ENCODE peak calls at places on chromosomes 6 and 20, in nine cellular contexts. One of them, this sample, is unnamed.

GRCh38 chr6:17705778-17706579 is 746 bp downstream of the NUP153 start:
- DNase-seq in heart right ventricle: peak; percentile 61
- DNase-seq in dorsolateral prefrontal cortex: peak; percentile 41
- DNase-seq in BJ: no peak
- DNase-seq in AG09309: no peak
- DNase-seq in OCI-LY7: peak; percentile 91
- DNase-seq in neural progenitor cell: peak; percentile 86
- DNase-seq in lower lobe of right lung: peak; percentile 78
- DNase-seq in CD8-positive, alpha-beta T cell: peak; percentile 67
- DNase-seq in this sample: no peak

GRCh38 chr6:79833264-79833663 is 114.1 kb downstream of the ELOVL4 start:
- DNase-seq in neural progenitor cell: no peak
- DNase-seq in dorsolateral prefrontal cortex: no peak
- DNase-seq in lower lobe of right lung: no peak
- DNase-seq in AG09309: no peak
- DNase-seq in BJ: no peak
- DNase-seq in OCI-LY7: no peak
- DNase-seq in heart right ventricle: no peak
- DNase-seq in CD8-positive, alpha-beta T cell: no peak
- DNase-seq in this sample: no peak

GRCh38 chr6:63899550-63899949 is 263.9 kb downstream of the PHF3 start:
- DNase-seq in OCI-LY7: no peak
- DNase-seq in neural progenitor cell: no peak
- DNase-seq in lower lobe of right lung: no peak
- DNase-seq in heart right ventricle: no peak
- DNase-seq in dorsolateral prefrontal cortex: no peak
- DNase-seq in AG09309: no peak
- DNase-seq in BJ: no peak
- DNase-seq in CD8-positive, alpha-beta T cell: no peak
- DNase-seq in this sample: no peak

GRCh38 chr6:16402501-16402900 is 164.1 kb downstream of the GMPR start:
- DNase-seq in OCI-LY7: no peak
- DNase-seq in CD8-positive, alpha-beta T cell: no peak
- DNase-seq in neural progenitor cell: no peak
- DNase-seq in dorsolateral prefrontal cortex: no peak
- DNase-seq in BJ: peak; percentile 21
- DNase-seq in heart right ventricle: no peak
- DNase-seq in lower lobe of right lung: no peak
- DNase-seq in AG09309: no peak
- DNase-seq in this sample: no peak

GRCh38 chr20:32779500-32780215 is 17.5 kb downstream of the DNMT3B start:
- DNase-seq in heart right ventricle: no peak
- DNase-seq in CD8-positive, alpha-beta T cell: no peak
- DNase-seq in OCI-LY7: no peak
- DNase-seq in neural progenitor cell: peak; percentile 92
- DNase-seq in BJ: no peak
- DNase-seq in dorsolateral prefrontal cortex: no peak
- DNase-seq in AG09309: no peak
- DNase-seq in lower lobe of right lung: no peak
- DNase-seq in this sample: no peak

GRCh38 chr6:6975395-6976111 is 132.2 kb upstream of the RREB1 start:
- DNase-seq in OCI-LY7: no peak
- DNase-seq in neural progenitor cell: no peak
- DNase-seq in BJ: no peak
- DNase-seq in AG09309: no peak
- DNase-seq in lower lobe of right lung: no peak
- DNase-seq in heart right ventricle: peak; percentile 69
- DNase-seq in dorsolateral prefrontal cortex: no peak
- DNase-seq in CD8-positive, alpha-beta T cell: no peak
- DNase-seq in this sample: no peak

GRCh38 chr6:69231983-69232382 is 564.8 kb downstream of the LMBRD1 start:
- DNase-seq in CD8-positive, alpha-beta T cell: no peak
- DNase-seq in BJ: no peak
- DNase-seq in lower lobe of right lung: no peak
- DNase-seq in AG09309: no peak
- DNase-seq in heart right ventricle: no peak
- DNase-seq in OCI-LY7: no peak
- DNase-seq in neural progenitor cell: no peak
- DNase-seq in dorsolateral prefrontal cortex: peak; percentile 33
- DNase-seq in this sample: no peak

GRCh38 chr6:21587182-21587924 is 6.2 kb upstream of the SOX4 start:
- DNase-seq in dorsolateral prefrontal cortex: peak; percentile 52
- DNase-seq in AG09309: no peak
- DNase-seq in CD8-positive, alpha-beta T cell: no peak
- DNase-seq in OCI-LY7: no peak
- DNase-seq in lower lobe of right lung: peak; percentile 74
- DNase-seq in heart right ventricle: peak; percentile 50
- DNase-seq in BJ: no peak
- DNase-seq in neural progenitor cell: peak; percentile 85
- DNase-seq in this sample: no peak

GRCh38 chr6:69696273-69696672 is 100.5 kb downstream of the LMBRD1 start:
- DNase-seq in AG09309: no peak
- DNase-seq in BJ: no peak
- DNase-seq in lower lobe of right lung: no peak
- DNase-seq in neural progenitor cell: no peak
- DNase-seq in dorsolateral prefrontal cortex: no peak
- DNase-seq in CD8-positive, alpha-beta T cell: no peak
- DNase-seq in heart right ventricle: no peak
- DNase-seq in OCI-LY7: no peak
- DNase-seq in this sample: no peak

GRCh38 chr6:13011612-13012146 is 295.1 kb downstream of the PHACTR1 start:
- DNase-seq in OCI-LY7: no peak
- DNase-seq in BJ: no peak
- DNase-seq in CD8-positive, alpha-beta T cell: no peak
- DNase-seq in heart right ventricle: no peak
- DNase-seq in neural progenitor cell: peak; percentile 31
- DNase-seq in lower lobe of right lung: no peak
- DNase-seq in AG09309: no peak
- DNase-seq in dorsolateral prefrontal cortex: no peak
- DNase-seq in this sample: no peak

GRCh38 chr6:8589941-8590676 is 154.8 kb upstream of the SLC35B3 start:
- DNase-seq in heart right ventricle: no peak
- DNase-seq in neural progenitor cell: peak; percentile 41
- DNase-seq in BJ: no peak
- DNase-seq in AG09309: no peak
- DNase-seq in CD8-positive, alpha-beta T cell: no peak
- DNase-seq in lower lobe of right lung: no peak
- DNase-seq in OCI-LY7: no peak
- DNase-seq in dorsolateral prefrontal cortex: no peak
- DNase-seq in this sample: no peak

GRCh38 chr6:107658920-107659879 is 164.9 kb downstream of the SCML4 start:
- DNase-seq in heart right ventricle: no peak
- DNase-seq in dorsolateral prefrontal cortex: no peak
- DNase-seq in CD8-positive, alpha-beta T cell: no peak
- DNase-seq in lower lobe of right lung: no peak
- DNase-seq in BJ: no peak
- DNase-seq in AG09309: no peak
- DNase-seq in OCI-LY7: peak; percentile 67
- DNase-seq in neural progenitor cell: no peak
- DNase-seq in this sample: no peak

GRCh38 chr6:158626360-158627167 is 18.0 kb downstream of the DYNLT1 start:
- DNase-seq in AG09309: no peak
- DNase-seq in lower lobe of right lung: no peak
- DNase-seq in BJ: no peak
- DNase-seq in dorsolateral prefrontal cortex: no peak
- DNase-seq in CD8-positive, alpha-beta T cell: no peak
- DNase-seq in OCI-LY7: no peak
- DNase-seq in heart right ventricle: no peak
- DNase-seq in neural progenitor cell: no peak
- DNase-seq in this sample: no peak

GRCh38 chr6:127459231-127459641 is at the start of gene KIAA0408:
- DNase-seq in OCI-LY7: no peak
- DNase-seq in AG09309: peak; percentile 40
- DNase-seq in CD8-positive, alpha-beta T cell: no peak
- DNase-seq in dorsolateral prefrontal cortex: no peak
- DNase-seq in lower lobe of right lung: peak; percentile 67
- DNase-seq in heart right ventricle: peak; percentile 60
- DNase-seq in BJ: peak; percentile 39
- DNase-seq in neural progenitor cell: peak; percentile 79
- DNase-seq in this sample: no peak

GRCh38 chr20:35478804-35479472 is 23.5 kb downstream of the CEP250 start:
- DNase-seq in lower lobe of right lung: no peak
- DNase-seq in heart right ventricle: no peak
- DNase-seq in CD8-positive, alpha-beta T cell: no peak
- DNase-seq in OCI-LY7: peak; percentile 24
- DNase-seq in AG09309: no peak
- DNase-seq in neural progenitor cell: peak; percentile 15
- DNase-seq in BJ: no peak
- DNase-seq in dorsolateral prefrontal cortex: no peak
- DNase-seq in this sample: no peak

GRCh38 chr20:7760261-7761048 is 179.8 kb downstream of the HAO1 start:
- DNase-seq in CD8-positive, alpha-beta T cell: no peak
- DNase-seq in BJ: no peak
- DNase-seq in OCI-LY7: no peak
- DNase-seq in AG09309: no peak
- DNase-seq in neural progenitor cell: peak; percentile 5
- DNase-seq in dorsolateral prefrontal cortex: no peak
- DNase-seq in heart right ventricle: no peak
- DNase-seq in lower lobe of right lung: no peak
- DNase-seq in this sample: no peak

GRCh38 chr6:77368660-77369313 is 94.5 kb downstream of the HTR1B start:
- DNase-seq in CD8-positive, alpha-beta T cell: no peak
- DNase-seq in lower lobe of right lung: peak; percentile 72
- DNase-seq in dorsolateral prefrontal cortex: no peak
- DNase-seq in AG09309: no peak
- DNase-seq in BJ: no peak
- DNase-seq in neural progenitor cell: peak; percentile 46
- DNase-seq in OCI-LY7: no peak
- DNase-seq in heart right ventricle: peak; percentile 18
- DNase-seq in this sample: no peak

GRCh38 chr6:155301867-155302266 is 12.4 kb downstream of the TFB1M start:
- DNase-seq in BJ: no peak
- DNase-seq in heart right ventricle: no peak
- DNase-seq in CD8-positive, alpha-beta T cell: no peak
- DNase-seq in AG09309: peak; percentile 21
- DNase-seq in neural progenitor cell: peak; percentile 66
- DNase-seq in lower lobe of right lung: no peak
- DNase-seq in dorsolateral prefrontal cortex: no peak
- DNase-seq in OCI-LY7: no peak
- DNase-seq in this sample: peak; percentile 8

GRCh38 chr6:121504227-121504626 is 68.8 kb downstream of the GJA1 start:
- DNase-seq in OCI-LY7: no peak
- DNase-seq in dorsolateral prefrontal cortex: no peak
- DNase-seq in lower lobe of right lung: no peak
- DNase-seq in BJ: no peak
- DNase-seq in CD8-positive, alpha-beta T cell: no peak
- DNase-seq in heart right ventricle: no peak
- DNase-seq in AG09309: peak; percentile 76
- DNase-seq in neural progenitor cell: no peak
- DNase-seq in this sample: no peak

GRCh38 chr6:75158176-75158575 is 47.7 kb downstream of the COL12A1 start:
- DNase-seq in OCI-LY7: no peak
- DNase-seq in neural progenitor cell: no peak
- DNase-seq in dorsolateral prefrontal cortex: no peak
- DNase-seq in CD8-positive, alpha-beta T cell: no peak
- DNase-seq in lower lobe of right lung: no peak
- DNase-seq in heart right ventricle: no peak
- DNase-seq in AG09309: no peak
- DNase-seq in BJ: no peak
- DNase-seq in this sample: no peak

GRCh38 chr6:169921227-169921626 is 169.8 kb downstream of the ERMARD start:
- DNase-seq in BJ: no peak
- DNase-seq in AG09309: no peak
- DNase-seq in neural progenitor cell: no peak
- DNase-seq in heart right ventricle: no peak
- DNase-seq in CD8-positive, alpha-beta T cell: no peak
- DNase-seq in OCI-LY7: no peak
- DNase-seq in dorsolateral prefrontal cortex: no peak
- DNase-seq in lower lobe of right lung: no peak
- DNase-seq in this sample: no peak

GRCh38 chr6:7414811-7415210 is 25.2 kb downstream of the RIOK1 start:
- DNase-seq in neural progenitor cell: no peak
- DNase-seq in heart right ventricle: no peak
- DNase-seq in OCI-LY7: no peak
- DNase-seq in AG09309: peak; percentile 72
- DNase-seq in dorsolateral prefrontal cortex: no peak
- DNase-seq in lower lobe of right lung: no peak
- DNase-seq in BJ: peak; percentile 29
- DNase-seq in CD8-positive, alpha-beta T cell: no peak
- DNase-seq in this sample: peak; percentile 37

GRCh38 chr20:9966966-9967365 is 67.8 kb upstream of the ANKEF1 start:
- DNase-seq in CD8-positive, alpha-beta T cell: no peak
- DNase-seq in neural progenitor cell: peak; percentile 4
- DNase-seq in heart right ventricle: no peak
- DNase-seq in lower lobe of right lung: no peak
- DNase-seq in OCI-LY7: no peak
- DNase-seq in AG09309: no peak
- DNase-seq in dorsolateral prefrontal cortex: no peak
- DNase-seq in BJ: no peak
- DNase-seq in this sample: no peak

GRCh38 chr6:135383766-135384165 is 113.8 kb downstream of the AHI1 start:
- DNase-seq in CD8-positive, alpha-beta T cell: no peak
- DNase-seq in lower lobe of right lung: no peak
- DNase-seq in dorsolateral prefrontal cortex: no peak
- DNase-seq in AG09309: no peak
- DNase-seq in neural progenitor cell: no peak
- DNase-seq in heart right ventricle: no peak
- DNase-seq in BJ: no peak
- DNase-seq in OCI-LY7: no peak
- DNase-seq in this sample: no peak
- TF ChIP-seq CTCF in CD8-positive, alpha-beta T cell: no peak
- TF ChIP-seq CTCF in lower lobe of right lung: no peak
- TF ChIP-seq CTCF in dorsolateral prefrontal cortex: no peak
- TF ChIP-seq CTCF in AG09309: no peak
- TF ChIP-seq CTCF in neural progenitor cell: no peak
- TF ChIP-seq CTCF in heart right ventricle: no peak
- TF ChIP-seq CTCF in BJ: no peak
- TF ChIP-seq CTCF in OCI-LY7: peak; percentile 41
- TF ChIP-seq CTCF in this sample: no peak

GRCh38 chr20:17570347-17571152 is 675 bp downstream of the DSTN start:
- DNase-seq in CD8-positive, alpha-beta T cell: no peak
- DNase-seq in lower lobe of right lung: peak; percentile 62
- DNase-seq in OCI-LY7: peak; percentile 46
- DNase-seq in BJ: no peak
- DNase-seq in dorsolateral prefrontal cortex: peak; percentile 37
- DNase-seq in neural progenitor cell: peak; percentile 80
- DNase-seq in AG09309: no peak
- DNase-seq in heart right ventricle: peak; percentile 47
- DNase-seq in this sample: no peak
- TF ChIP-seq CTCF in CD8-positive, alpha-beta T cell: no peak
- TF ChIP-seq CTCF in lower lobe of right lung: no peak
- TF ChIP-seq CTCF in OCI-LY7: peak; percentile 58
- TF ChIP-seq CTCF in BJ: peak; percentile 7
- TF ChIP-seq CTCF in dorsolateral prefrontal cortex: no peak
- TF ChIP-seq CTCF in neural progenitor cell: no peak
- TF ChIP-seq CTCF in AG09309: peak; percentile 3
- TF ChIP-seq CTCF in heart right ventricle: no peak
- TF ChIP-seq CTCF in this sample: no peak

GRCh38 chr6:43355862-43356590 is 13.4 kb downstream of the ZNF318 start:
- DNase-seq in heart right ventricle: peak; percentile 15
- DNase-seq in AG09309: no peak
- DNase-seq in OCI-LY7: peak; percentile 27
- DNase-seq in BJ: no peak
- DNase-seq in CD8-positive, alpha-beta T cell: no peak
- DNase-seq in lower lobe of right lung: no peak
- DNase-seq in neural progenitor cell: peak; percentile 31
- DNase-seq in dorsolateral prefrontal cortex: no peak
- DNase-seq in this sample: no peak
- TF ChIP-seq CTCF in heart right ventricle: peak; percentile 47
- TF ChIP-seq CTCF in AG09309: peak; percentile 53
- TF ChIP-seq CTCF in OCI-LY7: peak; percentile 70
- TF ChIP-seq CTCF in BJ: peak; percentile 19
- TF ChIP-seq CTCF in CD8-positive, alpha-beta T cell: no peak
- TF ChIP-seq CTCF in lower lobe of right lung: no peak
- TF ChIP-seq CTCF in neural progenitor cell: peak; percentile 46
- TF ChIP-seq CTCF in dorsolateral prefrontal cortex: peak; percentile 33
- TF ChIP-seq CTCF in this sample: peak; percentile 8

GRCh38 chr6:105909084-105909483 is 177.1 kb upstream of the PRDM1 start:
- DNase-seq in CD8-positive, alpha-beta T cell: no peak
- DNase-seq in dorsolateral prefrontal cortex: no peak
- DNase-seq in AG09309: no peak
- DNase-seq in lower lobe of right lung: no peak
- DNase-seq in BJ: no peak
- DNase-seq in heart right ventricle: no peak
- DNase-seq in OCI-LY7: no peak
- DNase-seq in neural progenitor cell: no peak
- DNase-seq in this sample: no peak
- TF ChIP-seq CTCF in CD8-positive, alpha-beta T cell: no peak
- TF ChIP-seq CTCF in dorsolateral prefrontal cortex: no peak
- TF ChIP-seq CTCF in AG09309: no peak
- TF ChIP-seq CTCF in lower lobe of right lung: no peak
- TF ChIP-seq CTCF in BJ: no peak
- TF ChIP-seq CTCF in heart right ventricle: no peak
- TF ChIP-seq CTCF in OCI-LY7: no peak
- TF ChIP-seq CTCF in neural progenitor cell: no peak
- TF ChIP-seq CTCF in this sample: no peak